ENCODE peak calls at places on chromosome 4, in five cellular contexts. G is CMK, K is RCC 7860, Q is activated T-cell treated with anti-CD3 and anti-CD28 coated beads for 1 hour, D is mesenteric fat pad. J is an unnamed sample.

GRCh38 chr4:163554870-163555465 is 60.5 kb downstream of the TMA16 start:
- DNase-seq in D (no peak), K (peak), Q (no peak), G (no peak), J (no peak)

GRCh38 chr4:121669163-121669550 is 27.6 kb downstream of the ANXA5 start:
- DNase-seq in G (no peak), D (no peak), Q (no peak), K (peak), J (no peak)

GRCh38 chr4:3847211-3847940 is 81.2 kb downstream of the ADRA2C start:
- DNase-seq in Q (no peak), D (no peak), G (no peak), K (no peak), J (no peak)

GRCh38 chr4:2284934-2285664 is 23.2 kb upstream of the MXD4 start:
- DNase-seq in D (no peak), G (no peak), K (peak), Q (no peak), J (no peak)

GRCh38 chr4:128416921-128417320 is 129.3 kb upstream of the PGRMC2 start:
- DNase-seq in D (no peak), Q (no peak), G (no peak), K (no peak), J (no peak)

GRCh38 chr4:75432683-75433082 is 81.5 kb downstream of the RCHY1 start:
- DNase-seq in Q (no peak), K (peak), D (no peak), G (no peak), J (no peak)

GRCh38 chr4:94947681-94948108 is 189.9 kb downstream of the BMPR1B start:
- DNase-seq in K (no peak), D (no peak), Q (no peak), G (no peak), J (no peak)

GRCh38 chr4:76546282-76547166 is 111.5 kb downstream of the SHROOM3 start:
- DNase-seq in D (no peak), K (peak), Q (no peak), G (no peak), J (peak)

GRCh38 chr4:29199025-29199424 is 1521.1 kb upstream of the PCDH7 start:
- DNase-seq in Q (no peak), K (no peak), G (no peak), D (no peak), J (no peak)

GRCh38 chr4:174377613-174378012 is 93.9 kb downstream of the CEP44 start:
- DNase-seq in Q (no peak), G (no peak), K (peak), D (no peak), J (no peak)

GRCh38 chr4:6942238-6942800 is 32.7 kb downstream of the TBC1D14 start:
- DNase-seq in K (peak), G (no peak), Q (peak), D (no peak), J (peak)

GRCh38 chr4:123323998-123324397 is 72.6 kb upstream of the SPRY1 start:
- DNase-seq in K (no peak), D (no peak), Q (no peak), G (no peak), J (no peak)

GRCh38 chr4:38310446-38311043 is 350.3 kb downstream of the PTTG2 start:
- DNase-seq in G (no peak), K (no peak), D (no peak), Q (peak), J (no peak)

GRCh38 chr4:96136056-96136455 is 296.2 kb downstream of the PDHA2 start:
- DNase-seq in G (no peak), Q (no peak), D (no peak), K (no peak), J (no peak)

GRCh38 chr4:158938462-158939044 is 164.3 kb upstream of the RAPGEF2 start:
- DNase-seq in K (no peak), Q (no peak), G (no peak), D (no peak), J (no peak)

GRCh38 chr4:153616005-153616555 is 68.0 kb upstream of the TLR2 start:
- DNase-seq in Q (no peak), K (no peak), D (no peak), G (no peak), J (no peak)

GRCh38 chr4:29553842-29554241 is 1166.3 kb upstream of the PCDH7 start:
- DNase-seq in K (no peak), Q (no peak), D (no peak), G (no peak), J (peak)

GRCh38 chr4:77375866-77376607 is 219.0 kb downstream of the CCNG2 start:
- DNase-seq in K (no peak), G (no peak), D (no peak), Q (no peak), J (no peak)

GRCh38 chr4:184506527-184507121 is 32.3 kb upstream of the IRF2 start:
- DNase-seq in Q (no peak), K (no peak), D (no peak), G (no peak), J (no peak)

GRCh38 chr4:148857234-148857972 is 415.2 kb upstream of the NR3C2 start:
- DNase-seq in G (no peak), K (no peak), D (no peak), Q (no peak), J (peak)

GRCh38 chr4:138438608-138439007 is 196.5 kb upstream of the SLC7A11 start:
- DNase-seq in G (no peak), D (no peak), K (no peak), Q (no peak), J (no peak)

GRCh38 chr4:169270156-169270809 is 473 bp downstream of the SH3RF1 start:
- DNase-seq in K (no peak), G (peak), D (no peak), Q (no peak), J (no peak)

GRCh38 chr4:20127626-20128025 is 124.1 kb upstream of the SLIT2 start:
- DNase-seq in Q (no peak), G (no peak), D (no peak), K (no peak), J (no peak)

GRCh38 chr4:82372502-82372873 is 1.3 kb downstream of the HNRNPD start:
- DNase-seq in Q (peak), D (no peak), G (no peak), K (peak), J (no peak)

GRCh38 chr4:39464886-39465501 is 6.1 kb downstream of the LIAS start:
- DNase-seq in G (no peak), K (peak), Q (no peak), D (no peak), J (no peak)

GRCh38 chr4:184322328-184323025 is 104.8 kb upstream of the ENPP6 start:
- DNase-seq in G (no peak), Q (no peak), K (peak), D (no peak), J (no peak)

GRCh38 chr4:19309365-19309764 is 942.3 kb upstream of the SLIT2 start:
- DNase-seq in D (no peak), G (no peak), K (peak), Q (no peak), J (peak)

GRCh38 chr4:153620352-153620751 is 63.7 kb upstream of the TLR2 start:
- DNase-seq in Q (no peak), D (no peak), G (no peak), K (no peak), J (no peak)

GRCh38 chr4:73021634-73022033 is 47.9 kb downstream of the COX18 start:
- DNase-seq in K (peak), G (no peak), D (no peak), Q (no peak), J (peak)

GRCh38 chr4:186827542-186827887 is 103.9 kb upstream of the FAT1 start:
- DNase-seq in Q (no peak), K (no peak), D (no peak), G (no peak), J (no peak)

J was measured in epithelial cell of proximal tubule.